ENCODE peak calls at places on chromosomes 6 and 20, in eight cellular contexts. P is H9, Z is heart right ventricle, F is left lung, K is uterus, O is lower lobe of right lung, D is neural progenitor cell, Q is thoracic aorta. L is an unnamed sample. For H3K4me1, the result is how much of the 10 kb centered on the place peaks cover.

GRCh38 chr6:109179507-109179906 is 84.2 kb downstream of the CEP57L1 start:
- DNase-seq in Q (no peak), O (no peak), F (no peak), K (no peak), D (no peak), Z (no peak), P (no peak), L (no peak)

GRCh38 chr6:90274481-90275030 is 22.1 kb downstream of the BACH2 start:
- DNase-seq in P (no peak), Z (no peak), D (peak), F (no peak), O (peak), Q (no peak), K (no peak), L (no peak)

GRCh38 chr6:149093643-149094042 is 223.9 kb upstream of the TAB2 start:
- DNase-seq in Z (no peak), F (no peak), O (no peak), P (no peak), Q (no peak), K (no peak), D (no peak), L (no peak)

GRCh38 chr20:50572922-50573777 is 63.0 kb downstream of the PTPN1 start:
- DNase-seq in O (no peak), P (no peak), Z (peak), D (no peak), K (no peak), F (no peak), Q (peak), L (peak)

GRCh38 chr6:151431336-151431735 is 20.6 kb downstream of the RMND1 start:
- DNase-seq in F (no peak), O (no peak), Z (no peak), Q (no peak), D (peak), P (no peak), K (no peak), L (no peak)

GRCh38 chr20:4656491-4656890 is 65.2 kb upstream of the PRND start:
- DNase-seq in F (no peak), O (no peak), Q (no peak), P (no peak), K (no peak), Z (no peak), D (no peak), L (no peak)

GRCh38 chr6:49336514-49337131 is 126.4 kb downstream of the MMUT start:
- DNase-seq in F (no peak), D (no peak), Z (no peak), Q (no peak), K (no peak), P (no peak), O (no peak), L (no peak)

GRCh38 chr20:46468508-46468907 is 44.9 kb downstream of the ZNF334 start:
- DNase-seq in F (no peak), Q (no peak), Z (no peak), O (no peak), P (no peak), D (peak), K (no peak), L (no peak)

GRCh38 chr20:20593447-20594170 is 118.8 kb downstream of the RALGAPA2 start:
- DNase-seq in Q (no peak), F (peak), O (peak), P (peak), Z (no peak), D (peak), K (no peak), L (peak)

GRCh38 chr6:150194200-150194599 is 51.4 kb downstream of the PPP1R14C start:
- DNase-seq in Q (no peak), O (no peak), K (no peak), F (no peak), P (no peak), D (no peak), Z (no peak), L (no peak)

DNA sequence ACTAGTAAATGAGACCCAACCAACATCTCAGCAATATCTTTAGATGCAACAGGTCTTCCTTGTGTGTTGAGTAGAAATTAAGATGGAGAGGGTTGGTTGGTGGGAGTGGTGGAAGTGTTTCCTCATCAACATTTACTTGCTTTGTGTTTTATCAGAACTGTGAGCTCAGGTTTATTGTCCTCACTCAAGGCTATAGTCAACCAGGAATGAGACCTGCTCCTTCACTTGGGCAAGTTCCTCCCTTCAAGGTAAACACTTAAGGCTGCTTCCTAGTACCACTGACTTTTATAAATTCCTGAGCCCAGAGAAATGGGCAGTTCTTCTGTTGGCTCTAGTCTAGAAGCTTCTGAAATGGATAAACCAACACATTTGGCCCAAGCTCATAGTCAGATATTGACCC is 48.9 kb upstream of the MOCS1 start:
- DNase-seq in Z (no peak), P (no peak), F (no peak), O (no peak), D (no peak), K (no peak), Q (no peak), L (no peak)
- TF ChIP-seq CTCF in Z (no peak), P (no peak), F (no peak), O (no peak), D (no peak), K (no peak), Q (no peak), L (no peak)

DNA sequence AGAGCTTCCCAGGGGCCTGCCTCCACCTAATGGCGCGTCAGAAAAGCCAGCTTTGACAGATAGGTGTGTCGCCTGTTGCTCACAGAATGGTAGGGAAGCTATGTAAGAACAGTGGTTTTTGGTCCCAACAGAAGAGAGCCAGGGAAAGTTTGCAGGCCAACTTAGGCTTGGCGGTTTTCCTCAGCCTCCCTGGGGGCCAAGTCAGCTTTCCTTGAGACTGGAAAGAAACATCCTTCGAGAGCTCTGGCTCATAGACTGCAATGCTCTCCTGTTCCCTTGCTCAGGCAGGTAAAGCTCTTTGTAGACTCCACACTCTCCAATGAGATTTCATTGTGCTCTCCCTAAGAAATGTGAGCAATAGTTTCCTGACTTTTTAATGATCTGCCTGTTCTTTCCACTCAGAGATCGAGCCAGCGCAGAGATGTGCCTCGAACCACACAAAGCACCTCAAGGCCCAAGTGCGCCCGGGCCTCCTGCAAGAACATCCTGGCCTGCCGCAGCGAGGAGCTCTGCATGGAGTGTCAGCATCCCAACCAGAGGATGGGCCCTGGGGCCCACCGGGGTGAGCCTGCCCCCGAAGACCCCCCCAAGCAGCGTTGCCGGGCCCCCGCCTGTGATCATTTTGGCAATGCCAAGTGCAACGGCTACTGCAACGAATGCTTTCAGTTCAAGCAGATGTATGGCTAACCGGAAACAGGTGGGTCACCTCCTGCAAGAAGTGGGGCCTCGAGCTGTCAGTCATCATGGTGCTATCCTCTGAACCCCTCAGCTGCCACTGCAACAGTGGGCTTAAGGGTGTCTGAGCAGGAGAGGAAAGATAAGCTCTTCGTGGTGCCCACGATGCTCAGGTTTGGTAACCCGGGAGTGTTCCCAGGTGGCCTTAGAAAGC is 13.8 kb downstream of the TNFAIP3 start:
- DNase-seq in O (no peak), D (no peak), K (no peak), Z (no peak), Q (no peak), P (no peak), F (no peak), L (no peak)
- H3K4me1 ChIP-seq in O (under half), D (under half), K (under half), Z (under half), Q (under half), P (under half), F (under half), L (under half)

GRCh38 chr20:60092729-60093128 is 134.5 kb downstream of the CDH26 start:
- DNase-seq in F (no peak), Z (no peak), P (no peak), D (no peak), O (no peak), Q (no peak), K (no peak), L (no peak)

GRCh38 chr20:60101201-60101893 is 143.1 kb downstream of the CDH26 start:
- DNase-seq in D (no peak), Q (no peak), K (no peak), F (peak), O (peak), Z (no peak), P (no peak), L (no peak)

GRCh38 chr20:60100780-60101179 is 142.6 kb downstream of the CDH26 start:
- DNase-seq in D (no peak), P (no peak), O (no peak), Z (no peak), F (no peak), K (no peak), Q (no peak), L (no peak)

GRCh38 chr20:60095456-60095855 is 137.2 kb downstream of the CDH26 start:
- DNase-seq in P (no peak), F (no peak), Q (no peak), O (no peak), Z (peak), K (no peak), D (no peak), L (peak)

GRCh38 chr20:60097285-60097684 is 139.1 kb downstream of the CDH26 start:
- DNase-seq in O (no peak), F (no peak), D (no peak), P (no peak), K (no peak), Q (no peak), Z (no peak), L (no peak)
- TF ChIP-seq CTCF in O (no peak), F (no peak), D (no peak), P (no peak), K (no peak), Q (no peak), Z (no peak), L (no peak)

GRCh38 chr6:97876711-97877110 is 593.7 kb upstream of the MMS22L start:
- DNase-seq in F (no peak), Q (no peak), Z (no peak), K (no peak), D (no peak), O (no peak), P (no peak), L (no peak)
- H3K4me1 ChIP-seq in F (under half), Q (under half), Z (under half), K (under half), D (under half), O (under half), P (under half), L (under half)

DNA sequence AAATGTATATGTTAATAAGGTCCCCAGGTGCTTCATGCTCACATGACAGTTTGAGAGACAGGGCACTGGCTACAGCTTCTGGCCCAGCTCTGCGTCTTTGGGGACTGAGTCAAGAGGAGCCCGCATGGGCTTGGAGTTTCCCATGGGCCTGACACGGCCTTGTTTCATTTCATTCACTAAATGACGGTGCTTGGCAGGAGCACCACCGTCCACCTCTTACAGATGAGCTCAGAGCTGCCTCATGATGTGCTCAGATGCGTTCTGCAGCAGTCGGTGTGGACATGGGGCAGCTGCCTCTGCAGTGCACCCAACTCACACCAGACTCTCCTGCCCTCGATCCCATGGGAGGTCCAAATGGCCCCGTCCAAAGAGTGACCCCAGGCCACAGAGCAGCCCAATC is 524.0 kb downstream of the CDH26 start:
- DNase-seq in Q (no peak), P (no peak), O (no peak), D (no peak), F (no peak), K (no peak), Z (no peak), L (no peak)
- TF ChIP-seq CTCF in Q (no peak), P (no peak), O (no peak), D (no peak), F (no peak), K (no peak), Z (no peak), L (no peak)

DNA sequence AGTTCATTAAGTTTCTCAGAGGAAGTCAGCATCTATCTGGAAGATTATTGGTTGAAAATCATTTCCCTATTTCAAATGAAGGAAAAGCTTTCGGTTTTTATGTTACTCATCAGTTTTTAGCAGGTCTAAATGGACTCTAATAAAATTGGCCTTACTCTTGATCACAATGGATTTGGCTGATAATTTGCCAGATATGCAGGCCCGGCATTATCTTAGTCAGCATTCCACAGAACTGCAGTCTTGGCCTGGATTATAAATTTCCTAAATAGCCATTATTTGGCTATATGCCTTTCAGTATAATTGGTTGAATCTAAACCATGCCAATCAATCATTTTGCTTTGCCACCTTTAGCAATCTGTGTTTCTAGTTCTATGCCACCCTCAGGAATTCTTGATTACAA is 91.7 kb upstream of the KCNQ5 start:
- DNase-seq in P (no peak), D (no peak), Q (no peak), K (no peak), O (no peak), F (no peak), Z (no peak), L (no peak)
- H3K4me1 ChIP-seq in P (under half), D (under half), Q (under half), K (under half), O (under half), F (under half), Z (under half), L (under half)

GRCh38 chr6:56245903-56246351 is 1.5 kb downstream of the COL21A1 start:
- DNase-seq in O (no peak), P (no peak), Q (no peak), D (no peak), K (no peak), F (no peak), Z (no peak), L (no peak)

GRCh38 chr6:56244089-56244488 is 3.3 kb downstream of the COL21A1 start:
- DNase-seq in P (no peak), F (no peak), D (no peak), K (no peak), Z (no peak), Q (no peak), O (no peak), L (no peak)

GRCh38 chr6:56246544-56246940 is 838 bp downstream of the COL21A1 start:
- DNase-seq in F (no peak), Z (no peak), O (no peak), K (no peak), P (peak), Q (no peak), D (peak), L (no peak)

GRCh38 chr6:56243518-56244070 is 3.8 kb downstream of the COL21A1 start:
- DNase-seq in Q (no peak), F (no peak), D (no peak), P (no peak), Z (no peak), K (no peak), O (no peak), L (no peak)

DNA sequence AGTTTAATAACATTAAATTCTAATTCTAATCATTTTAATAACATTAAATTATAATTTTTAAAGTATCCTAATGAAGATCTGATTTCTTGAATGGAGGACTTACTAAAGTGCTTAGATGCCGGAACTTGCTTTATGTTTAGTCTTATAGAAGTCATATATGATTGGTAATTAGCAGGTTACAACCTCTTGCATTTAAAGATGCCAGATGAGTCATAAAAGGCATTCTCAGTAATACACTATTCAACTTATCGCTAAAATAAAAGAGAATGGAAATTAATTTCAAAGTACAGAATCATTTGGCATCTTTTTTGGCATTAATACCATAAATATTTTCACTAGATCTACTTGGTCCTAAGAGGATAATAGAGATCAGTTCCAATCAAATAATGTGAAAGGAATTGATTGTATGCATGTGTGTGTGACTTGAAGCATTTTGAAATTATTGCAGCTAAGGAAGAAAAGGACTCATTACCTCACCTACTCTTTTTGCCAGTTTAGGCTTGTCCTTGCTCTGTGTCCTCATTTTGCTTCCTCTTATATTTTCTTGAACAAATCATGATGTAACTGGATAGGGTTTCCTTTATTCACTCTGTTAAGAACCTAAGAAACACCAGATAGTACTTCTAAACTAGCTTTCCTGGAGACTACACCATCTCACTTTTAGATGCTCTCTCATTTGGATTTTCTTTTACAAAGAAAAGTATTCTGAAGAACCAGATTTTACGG is 2.7 kb downstream of the COL21A1 start:
- DNase-seq in F (no peak), D (no peak), Z (no peak), P (no peak), Q (no peak), K (no peak), O (no peak), L (no peak)
- TF ChIP-seq CTCF in F (no peak), D (no peak), Z (no peak), P (no peak), Q (no peak), K (no peak), O (no peak), L (no peak)

GRCh38 chr20:60063739-60064138 is 105.5 kb downstream of the CDH26 start:
- DNase-seq in Q (no peak), P (peak), D (no peak), F (no peak), Z (no peak), K (no peak), O (no peak), L (no peak)

GRCh38 chr20:60060006-60060557 is 101.9 kb downstream of the CDH26 start:
- DNase-seq in F (no peak), K (no peak), D (no peak), P (no peak), O (no peak), Z (no peak), Q (no peak), L (no peak)

GRCh38 chr20:60060593-60060992 is 102.4 kb downstream of the CDH26 start:
- DNase-seq in K (no peak), D (no peak), P (no peak), F (peak), O (no peak), Z (no peak), Q (no peak), L (no peak)

GRCh38 chr20:60064554-60064953 is 106.3 kb downstream of the CDH26 start:
- DNase-seq in K (no peak), D (no peak), F (no peak), P (peak), O (no peak), Q (no peak), Z (no peak), L (no peak)

GRCh38 chr20:60062431-60063336 is 104.5 kb downstream of the CDH26 start:
- DNase-seq in P (peak), F (no peak), Z (no peak), K (peak), Q (no peak), O (no peak), D (no peak), L (no peak)
- H3K4me1 ChIP-seq in P (under half), F (under half), Z (under half), K (under half), Q (under half), O (under half), D (under half), L (under half)

L was measured in tibial nerve.